ENCODE peak calls at places on chromosomes 13 and 19, in four cellular contexts. Q is IMR-90, V is H9, R is H1. Z is an unnamed sample.

GRCh38 chr19:39246951-39247669 is 1.5 kb downstream of the IFNL4 start:
- DNase-seq in Q (no peak), V (peak), R (peak), Z (peak)

GRCh38 chr19:7874080-7874856 is at the start of gene PRR36:
- DNase-seq in Q (no peak), R (peak), V (peak), Z (peak)

GRCh38 chr13:25625361-25625760 is 253.6 kb downstream of the ATP8A2 start:
- DNase-seq in V (no peak), Q (no peak), R (no peak), Z (no peak)

GRCh38 chr19:56015756-56016155 is 29.2 kb downstream of the NLRP5 start:
- DNase-seq in R (no peak), Q (no peak), V (no peak), Z (no peak)

GRCh38 chr13:84649853-84650252 is 767.6 kb upstream of the SLITRK1 start:
- DNase-seq in V (no peak), R (no peak), Q (peak), Z (no peak)

GRCh38 chr13:113049981-113050380 is 55.6 kb upstream of the F7 start:
- DNase-seq in Q (no peak), R (no peak), V (no peak), Z (no peak)

GRCh38 chr19:18173054-18173571 is 500 bp upstream of the IFI30 start:
- DNase-seq in Q (no peak), R (no peak), V (no peak), Z (no peak)

GRCh38 chr19:4327252-4327876 is 11.3 kb downstream of the STAP2 start:
- DNase-seq in R (peak), Q (peak), V (peak), Z (peak)

GRCh38 chr19:52662631-52663030 is 24.5 kb upstream of the ZNF83 start:
- DNase-seq in Q (no peak), R (no peak), V (no peak), Z (no peak)

GRCh38 chr19:19269952-19270694 is 3.0 kb downstream of the TM6SF2 start:
- DNase-seq in R (peak), Q (no peak), V (peak), Z (peak)

GRCh38 chr19:19268453-19269385 is 4.4 kb downstream of the TM6SF2 start:
- DNase-seq in V (no peak), Q (no peak), R (no peak), Z (no peak)

GRCh38 chr19:19274146-19274545 is 1.0 kb upstream of the TM6SF2 start:
- DNase-seq in R (no peak), Q (no peak), V (no peak), Z (no peak)

GRCh38 chr19:19271828-19272599 is 1.1 kb downstream of the TM6SF2 start:
- DNase-seq in Q (no peak), R (no peak), V (no peak), Z (no peak)

GRCh38 chr19:19270749-19271571 is 2.1 kb downstream of the TM6SF2 start:
- DNase-seq in R (no peak), V (no peak), Q (no peak), Z (no peak)
- H3K56ac ChIP-seq in R (no peak), V (no peak), Q (no peak), Z (no peak)

DNA sequence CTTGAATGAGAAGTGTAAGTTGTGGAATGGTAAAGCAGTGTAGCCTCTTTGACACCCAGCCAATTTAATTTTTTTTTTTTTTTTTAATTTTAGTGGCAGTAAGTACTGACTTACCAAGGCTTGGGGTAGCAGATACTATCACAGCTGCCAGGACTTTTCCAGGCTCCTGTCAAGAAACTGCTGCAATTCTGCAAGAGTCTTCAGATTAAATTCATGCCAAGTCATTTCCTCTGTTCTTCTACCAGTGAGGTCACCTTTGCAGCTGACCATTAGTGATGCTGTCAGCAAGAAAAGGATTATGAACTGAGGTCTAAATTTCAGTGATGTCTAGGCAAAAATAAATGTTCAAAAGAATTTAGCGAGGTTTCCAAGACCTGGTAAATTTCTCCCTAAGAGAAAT is 91.2 kb downstream of the GGACT start:
- DNase-seq in V (no peak), Q (peak), R (no peak), Z (peak)
- H4K5ac ChIP-seq in V (no peak), Q (no peak), R (no peak), Z (no peak)

DNA sequence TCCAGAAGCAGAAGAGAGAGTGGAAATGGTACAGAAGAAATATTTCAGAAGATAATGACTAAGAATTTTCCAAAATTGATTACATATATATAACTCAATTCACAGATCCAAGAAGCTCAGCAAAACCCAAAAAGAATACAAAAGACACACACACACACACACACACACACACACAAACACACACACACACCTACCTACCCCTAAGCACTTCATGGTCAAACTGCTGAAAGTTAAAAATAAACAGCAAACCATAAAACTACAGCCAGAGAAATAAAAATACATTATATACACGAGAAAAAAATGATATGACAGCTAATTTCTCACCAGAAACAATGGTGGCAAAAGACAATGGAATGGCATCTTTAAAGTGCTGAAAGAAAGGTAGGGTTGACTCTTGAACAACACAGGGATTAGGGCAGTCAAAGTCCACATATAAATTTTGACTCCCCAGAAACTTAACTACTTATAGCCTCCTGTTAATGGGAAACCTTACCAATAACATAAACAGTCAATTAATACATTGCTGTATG is 49.2 kb downstream of the DIAPH3 start:
- DNase-seq in R (no peak), V (no peak), Q (no peak), Z (no peak)
- H3K56ac ChIP-seq in R (no peak), V (no peak), Q (no peak), Z (no peak)

GRCh38 chr13:98800078-98800477 is 47.6 kb upstream of the SLC15A1 start:
- DNase-seq in V (no peak), Q (no peak), R (peak), Z (no peak)
- H4K5ac ChIP-seq in V (no peak), Q (no peak), R (no peak), Z (no peak)

DNA sequence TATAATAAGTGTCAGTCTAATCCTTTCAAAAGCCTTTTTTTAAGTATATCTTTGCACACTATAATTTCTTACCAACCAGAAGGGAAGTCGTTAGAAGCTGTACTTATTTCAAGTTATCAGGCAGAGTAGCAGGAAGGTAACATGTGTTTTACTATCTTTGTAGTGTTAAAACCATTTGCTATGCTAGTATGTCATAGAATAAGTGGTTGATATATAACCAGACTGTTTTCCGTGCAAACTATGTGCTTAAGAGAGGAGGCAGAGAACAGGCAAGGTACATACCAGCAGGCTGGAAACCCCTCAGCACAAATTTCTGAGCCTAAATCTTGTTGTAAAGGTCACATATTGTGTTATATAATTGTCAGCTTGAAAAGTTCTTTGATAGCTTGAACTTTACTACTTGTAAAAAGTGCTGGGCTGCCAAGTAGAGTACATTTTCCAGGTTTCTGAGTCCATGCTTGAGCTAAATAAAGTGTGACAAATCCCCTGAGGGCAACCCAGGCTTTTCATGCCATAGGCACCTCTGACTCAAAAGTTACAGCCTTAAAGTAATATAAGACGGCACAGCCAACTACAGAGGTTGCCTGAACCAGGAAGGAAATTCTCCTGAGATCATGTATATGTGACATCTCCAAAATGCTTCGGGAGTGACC is 1297.4 kb downstream of the PCDH9 start:
- DNase-seq in Q (peak), V (no peak), R (no peak), Z (no peak)
- H3K56ac ChIP-seq in Q (no peak), V (no peak), R (no peak), Z (no peak)

GRCh38 chr19:42005504-42005903 is 11.5 kb upstream of the ATP1A3 start:
- DNase-seq in R (no peak), V (no peak), Q (no peak), Z (no peak)
- H4K5ac ChIP-seq in R (no peak), V (no peak), Q (no peak), Z (no peak)

DNA sequence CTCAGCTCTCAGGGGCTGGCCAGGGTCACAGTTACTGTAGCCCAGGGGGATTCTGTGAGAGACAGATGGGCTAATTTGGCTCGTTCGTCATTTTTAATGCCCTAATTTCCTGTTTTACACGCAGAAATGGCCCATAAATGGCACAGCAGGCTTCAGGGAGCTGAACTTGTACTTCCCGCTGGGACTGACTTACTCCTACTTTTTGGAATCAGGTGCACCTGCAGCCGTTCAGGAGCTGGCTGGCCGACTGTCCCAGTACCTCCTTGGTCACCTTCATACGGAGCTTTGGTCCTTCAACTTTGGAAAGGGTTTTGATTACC is 62.4 kb upstream of the URI1 start:
- DNase-seq in Q (no peak), V (no peak), R (no peak), Z (no peak)
- H3K56ac ChIP-seq in Q (no peak), V (no peak), R (no peak), Z (no peak)

GRCh38 chr13:43640476-43640875 is 146.3 kb downstream of the ENOX1 start:
- DNase-seq in Q (no peak), R (no peak), V (no peak), Z (no peak)
- H4K5ac ChIP-seq in Q (no peak), R (no peak), V (no peak), Z (no peak)

Z was measured in mesendoderm.